ENCODE peak calls at places on chromosomes 6 and 20, in nine cellular contexts. T is naive thymus-derived CD4-positive, alpha-beta T cell; U is kidney; R is gastrocnemius medialis; B is iPS DF 6.9; A is left lung; H is right cardiac atrium; W is Peyer's patch; K is hepatocyte. J is an unnamed sample. For H3K4me1, the result is how much of the 10 kb centered on the place peaks cover.

GRCh38 chr6:15588966-15589634 is 73.7 kb downstream of the DTNBP1 start:
- DNase-seq in W (no peak), K (no peak), U (no peak), B (no peak), A (no peak), R (no peak), T (no peak), H (no peak), J (no peak)

GRCh38 chr20:24421071-24421470 is 48.4 kb upstream of the SYNDIG1 start:
- DNase-seq in H (no peak), A (peak), R (no peak), K (no peak), U (peak), W (no peak), B (no peak), T (no peak), J (no peak)

GRCh38 chr6:135325624-135326424 is 144.7 kb downstream of the MYB start:
- DNase-seq in T (no peak), K (no peak), H (no peak), R (no peak), W (no peak), B (no peak), U (no peak), A (no peak), J (no peak)

GRCh38 chr6:6751615-6752014 is 163.1 kb downstream of the LY86 start:
- DNase-seq in T (peak), H (peak), W (peak), A (no peak), B (no peak), U (peak), K (peak), R (no peak), J (no peak)

GRCh38 chr20:41003143-41003932 is 25.3 kb upstream of the TOP1 start:
- DNase-seq in H (peak), T (peak), W (peak), A (no peak), K (peak), R (peak), B (no peak), U (peak), J (peak)

GRCh38 chr6:46983007-46983411 is 59.1 kb downstream of the ADGRF1 start:
- DNase-seq in A (no peak), T (no peak), U (no peak), B (no peak), K (peak), R (no peak), W (no peak), H (no peak), J (no peak)

GRCh38 chr6:84282566-84282965 is 55.1 kb upstream of the CEP162 start:
- DNase-seq in U (no peak), R (no peak), K (no peak), W (no peak), T (no peak), B (no peak), H (peak), A (no peak), J (no peak)

GRCh38 chr6:3518356-3518841 is 61.5 kb upstream of the SLC22A23 start:
- DNase-seq in W (peak), T (no peak), B (no peak), R (no peak), H (no peak), K (peak), A (no peak), U (no peak), J (no peak)

GRCh38 chr6:45822269-45822812 is 193.3 kb downstream of the CLIC5 start:
- DNase-seq in K (no peak), A (no peak), R (no peak), H (no peak), W (no peak), U (no peak), B (no peak), T (no peak), J (no peak)

GRCh38 chr20:45419188-45420091 is 3.5 kb downstream of the PIGT start:
- DNase-seq in W (peak), K (no peak), R (no peak), T (no peak), H (peak), A (no peak), B (no peak), U (no peak), J (no peak)

GRCh38 chr20:5073154-5074049 is 46.4 kb downstream of the PCNA start:
- DNase-seq in W (peak), K (peak), A (peak), H (peak), T (no peak), U (peak), R (peak), B (no peak), J (no peak)

GRCh38 chr20:22453244-22454080 is 130.9 kb downstream of the FOXA2 start:
- DNase-seq in K (peak), T (no peak), U (no peak), H (no peak), R (no peak), A (no peak), B (no peak), W (no peak), J (no peak)

GRCh38 chr20:14481863-14482262 is 144.5 kb upstream of the FLRT3 start:
- DNase-seq in U (no peak), B (no peak), K (no peak), H (no peak), W (no peak), A (no peak), R (no peak), T (no peak), J (no peak)

GRCh38 chr6:103273048-103273447 is 1586.7 kb downstream of the HACE1 start:
- DNase-seq in B (peak), K (peak), T (no peak), W (no peak), U (no peak), H (no peak), A (no peak), R (no peak), J (no peak)

GRCh38 chr6:32291549-32291948 is 67.7 kb upstream of the NOTCH4 start:
- DNase-seq in H (no peak), R (no peak), T (no peak), B (no peak), U (no peak), A (no peak), W (no peak), K (no peak), J (no peak)

GRCh38 chr6:45746046-45746445 is 269.6 kb downstream of the CLIC5 start:
- DNase-seq in U (no peak), W (no peak), B (no peak), H (no peak), T (no peak), A (no peak), R (no peak), K (no peak), J (no peak)

DNA sequence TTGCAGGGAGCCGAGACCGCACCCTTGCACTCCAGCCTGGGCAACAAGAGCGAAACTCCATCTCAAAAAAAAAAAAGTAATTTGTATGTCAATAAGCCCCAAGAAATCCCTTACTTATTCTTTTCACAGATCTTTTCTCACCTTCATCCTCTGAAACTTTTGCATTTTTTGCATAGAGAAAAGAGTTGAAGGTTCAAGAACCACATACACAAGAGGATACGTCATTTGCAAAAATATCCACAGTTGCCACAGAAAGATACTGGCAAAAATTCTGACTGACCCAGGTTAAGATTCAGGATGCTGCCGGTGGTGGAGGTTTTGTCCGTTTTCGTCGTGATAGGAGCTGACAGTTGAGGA is 94.5 kb downstream of the ZMYND8 start:
- DNase-seq in K (no peak), U (no peak), R (no peak), B (no peak), T (no peak), A (no peak), H (no peak), W (no peak), J (no peak)
- H3K4me1 ChIP-seq in K (under half), U (under half), R (under half), B (under half), T (under half), A (under half), H (under half), W (under half), J (under half)

DNA sequence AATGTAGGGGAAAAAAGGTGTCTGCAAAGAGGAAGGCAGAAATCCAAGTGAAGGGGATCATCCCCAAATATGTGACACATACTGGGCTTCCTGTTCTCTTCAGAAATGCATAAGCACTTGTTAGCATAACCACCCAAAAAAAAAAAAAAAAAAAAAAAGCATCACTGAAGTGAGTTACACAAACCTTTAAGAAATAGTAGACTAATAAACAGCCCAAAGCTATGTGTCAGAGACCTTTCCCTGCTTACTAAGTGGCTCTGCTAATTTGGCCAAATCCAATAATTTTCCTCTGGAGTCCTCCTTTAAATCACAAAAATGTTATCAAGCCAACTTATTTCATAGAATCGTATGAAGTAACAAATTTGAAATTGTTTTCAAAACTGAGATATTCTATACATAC is 7.5 kb upstream of the DST start:
- DNase-seq in T (no peak), R (no peak), W (no peak), B (no peak), H (no peak), A (no peak), U (no peak), K (no peak), J (no peak)
- H3K4me1 ChIP-seq in T (under half), R (under half), W (under half), B (under half), H (under half), A (under half), U (under half), K (under half), J (under half)

DNA sequence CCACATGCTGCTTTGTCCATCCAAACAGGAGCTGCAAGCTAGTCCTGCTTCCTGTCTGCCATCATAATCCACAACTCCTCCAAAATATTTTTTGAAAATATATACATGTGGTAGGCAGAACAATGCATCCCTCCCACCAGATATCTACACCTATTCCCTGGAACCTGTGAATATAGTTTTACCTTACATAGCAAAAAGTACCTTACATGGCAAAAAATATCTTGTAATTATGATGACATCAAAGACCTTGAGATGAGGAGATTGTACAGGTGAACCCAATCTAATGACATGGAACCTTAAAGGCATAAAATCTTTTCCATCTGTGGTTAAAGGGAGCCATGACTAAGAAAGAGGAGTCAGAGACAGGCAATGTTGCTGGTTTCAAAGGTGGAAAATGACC is 15.3 kb upstream of the RGS17 start:
- DNase-seq in B (no peak), H (no peak), T (no peak), K (no peak), U (no peak), R (no peak), W (no peak), A (no peak), J (no peak)
- H3K4me1 ChIP-seq in B (under half), H (under half), T (under half), K (under half), U (under half), R (under half), W (under half), A (under half), J (under half)

GRCh38 chr20:47851774-47852173 is 66.5 kb upstream of the SULF2 start:
- DNase-seq in A (no peak), R (no peak), U (no peak), K (no peak), H (no peak), B (no peak), T (no peak), W (no peak), J (no peak)
- H3K4me1 ChIP-seq in A (under half), R (under half), U (under half), K (under half), H (under half), B (under half), T (under half), W (under half), J (under half)

J was measured in CD4-positive, alpha-beta memory T cell.